ENCODE peak calls at places on chromosome 9, in nine cellular contexts. U is OCI-LY7, T is fibroblast of lung, W is heart right ventricle, H is tibial artery, B is transverse colon, P is K562, L is stomach, Y is kidney. I is an unnamed sample.

GRCh38 chr9:121857941-121858340 is 206.5 kb downstream of the DAB2IP start:
- DNase-seq in U (no peak), T (no peak), W (no peak), H (no peak), B (no peak), P (no peak), L (no peak), Y (no peak), I (no peak)

GRCh38 chr9:137705443-137705863 is 86.6 kb downstream of the EHMT1 start:
- DNase-seq in U (peak; percentile 75), T (no peak), W (no peak), H (no peak), B (peak; percentile 62), P (no peak), L (no peak), Y (peak; percentile 83), I (peak; percentile 75)

GRCh38 chr9:27785714-27786100 is 212.4 kb upstream of the C9orf72 start:
- DNase-seq in U (no peak), T (no peak), W (no peak), H (no peak), B (no peak), P (no peak), L (no peak), Y (no peak), I (no peak)

GRCh38 chr9:3475300-3476020 is 50.3 kb downstream of the RFX3 start:
- DNase-seq in U (no peak), T (no peak), W (no peak), H (no peak), B (no peak), P (no peak), L (no peak), Y (no peak), I (no peak)

GRCh38 chr9:32741706-32742105 is 41.6 kb upstream of the TMEM215 start:
- DNase-seq in U (no peak), T (no peak), W (no peak), H (no peak), B (no peak), P (no peak), L (no peak), Y (no peak), I (no peak)

GRCh38 chr9:12680757-12681156 is 12.4 kb upstream of the TYRP1 start:
- DNase-seq in U (no peak), T (no peak), W (no peak), H (no peak), B (no peak), P (no peak), L (no peak), Y (no peak), I (no peak)

GRCh38 chr9:35912791-35913400 is 3.6 kb downstream of the SPAAR start:
- DNase-seq in U (no peak), T (no peak), W (no peak), H (no peak), B (no peak), P (no peak), L (no peak), Y (peak; percentile 62), I (no peak)

GRCh38 chr9:121984726-121985402 is 108.2 kb downstream of the TTLL11 start:
- DNase-seq in U (no peak), T (peak; percentile 87), W (no peak), H (peak; percentile 45), B (no peak), P (no peak), L (no peak), Y (no peak), I (no peak)

GRCh38 chr9:37417857-37418618 is 4.5 kb upstream of the GRHPR start:
- DNase-seq in U (no peak), T (no peak), W (no peak), H (no peak), B (no peak), P (no peak), L (no peak), Y (peak; percentile 85), I (no peak)

GRCh38 chr9:37417252-37417803 is 5.2 kb upstream of the GRHPR start:
- DNase-seq in U (peak; percentile 53), T (no peak), W (no peak), H (no peak), B (no peak), P (no peak), L (no peak), Y (peak; percentile 45), I (no peak)

GRCh38 chr9:37420271-37421215 is 2.0 kb upstream of the GRHPR start:
- DNase-seq in U (no peak), T (no peak), W (no peak), H (no peak), B (no peak), P (no peak), L (no peak), Y (no peak), I (no peak)

GRCh38 chr9:37421914-37422288 is 595 bp upstream of the GRHPR start:
- DNase-seq in U (no peak), T (no peak), W (no peak), H (no peak), B (no peak), P (no peak), L (peak; percentile 32), Y (peak; percentile 76), I (no peak)

DNA sequence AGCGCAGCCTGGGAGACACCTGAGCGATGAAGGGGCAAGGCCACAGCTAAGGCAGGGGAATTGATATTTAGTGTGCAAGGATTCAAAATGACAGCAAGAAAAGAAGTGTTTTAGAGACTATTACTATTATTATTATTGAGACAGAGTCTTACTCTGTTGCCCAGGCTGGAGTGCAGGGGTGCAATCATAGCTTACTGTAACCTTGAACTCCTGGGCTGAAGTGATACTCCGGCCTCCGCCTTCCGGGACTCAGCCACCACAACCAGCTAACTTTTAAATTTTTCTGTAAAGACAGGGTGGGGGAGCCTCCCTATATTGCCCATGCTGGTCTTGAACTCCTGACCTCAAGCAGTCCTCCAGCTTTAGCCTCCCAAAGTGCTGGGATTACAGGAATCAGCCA is 3.3 kb upstream of the GRHPR start:
- DNase-seq in U (no peak), T (no peak), W (no peak), H (no peak), B (no peak), P (no peak), L (no peak), Y (no peak), I (no peak)
- H3K36me3 ChIP-seq in U (peaks cover 5% of the 10 kb centered on the region), T (no peaks in the 10 kb centered on the region), W (no peaks in the 10 kb centered on the region), H (no peaks in the 10 kb centered on the region), B (no peaks in the 10 kb centered on the region), P (peaks cover 8% of the 10 kb centered on the region), L (no peaks in the 10 kb centered on the region), Y (no peaks in the 10 kb centered on the region), I (peaks cover under 1% of the 10 kb centered on the region)

GRCh38 chr9:93916358-93916757 is 38.8 kb downstream of the BARX1 start:
- DNase-seq in U (no peak), T (no peak), W (no peak), H (no peak), B (no peak), P (no peak), L (no peak), Y (no peak), I (no peak)
- TF ChIP-seq CTCF in U (no peak), T (no peak), W (no peak), H (no peak), B (no peak), P (no peak), L (no peak), Y (no peak), I (no peak)

GRCh38 chr9:131112374-131113159 is 12.8 kb upstream of the NUP214 start:
- DNase-seq in U (no peak), T (no peak), W (no peak), H (no peak), B (no peak), P (no peak), L (no peak), Y (peak; percentile 84), I (no peak)

GRCh38 chr9:131107760-131108159 is 11.4 kb downstream of the AIF1L start:
- DNase-seq in U (no peak), T (no peak), W (peak; percentile 42), H (no peak), B (no peak), P (peak; percentile 75), L (no peak), Y (peak; percentile 72), I (no peak)

GRCh38 chr9:131111186-131111853 is 14.1 kb upstream of the NUP214 start:
- DNase-seq in U (no peak), T (no peak), W (no peak), H (no peak), B (no peak), P (peak; percentile 67), L (no peak), Y (peak; percentile 93), I (no peak)

GRCh38 chr9:131113655-131114563 is 11.5 kb upstream of the NUP214 start:
- DNase-seq in U (no peak), T (no peak), W (no peak), H (no peak), B (no peak), P (peak; percentile 72), L (no peak), Y (peak; percentile 83), I (no peak)

GRCh38 chr9:131111854-131112311 is 13.5 kb upstream of the NUP214 start:
- DNase-seq in U (no peak), T (no peak), W (no peak), H (no peak), B (no peak), P (no peak), L (no peak), Y (peak; percentile 75), I (no peak)
- H3K36me3 ChIP-seq in U (no peaks in the 10 kb centered on the region), T (no peaks in the 10 kb centered on the region), W (no peaks in the 10 kb centered on the region), H (no peaks in the 10 kb centered on the region), B (no peaks in the 10 kb centered on the region), P (no peaks in the 10 kb centered on the region), L (no peaks in the 10 kb centered on the region), Y (peaks cover 8% of the 10 kb centered on the region), I (no peaks in the 10 kb centered on the region)

GRCh38 chr9:107243757-107244156 is 39.3 kb upstream of the RAD23B start:
- DNase-seq in U (no peak), T (peak; percentile 45), W (no peak), H (no peak), B (peak; percentile 65), P (no peak), L (peak; percentile 29), Y (no peak), I (no peak)

GRCh38 chr9:107249665-107250285 is 33.3 kb upstream of the RAD23B start:
- DNase-seq in U (no peak), T (no peak), W (no peak), H (no peak), B (no peak), P (no peak), L (no peak), Y (no peak), I (no peak)

GRCh38 chr9:107248714-107249113 is 34.4 kb upstream of the RAD23B start:
- DNase-seq in U (no peak), T (no peak), W (no peak), H (no peak), B (no peak), P (no peak), L (no peak), Y (no peak), I (no peak)

GRCh38 chr9:107249131-107249533 is 33.9 kb upstream of the RAD23B start:
- DNase-seq in U (no peak), T (no peak), W (no peak), H (no peak), B (no peak), P (no peak), L (no peak), Y (no peak), I (no peak)

DNA sequence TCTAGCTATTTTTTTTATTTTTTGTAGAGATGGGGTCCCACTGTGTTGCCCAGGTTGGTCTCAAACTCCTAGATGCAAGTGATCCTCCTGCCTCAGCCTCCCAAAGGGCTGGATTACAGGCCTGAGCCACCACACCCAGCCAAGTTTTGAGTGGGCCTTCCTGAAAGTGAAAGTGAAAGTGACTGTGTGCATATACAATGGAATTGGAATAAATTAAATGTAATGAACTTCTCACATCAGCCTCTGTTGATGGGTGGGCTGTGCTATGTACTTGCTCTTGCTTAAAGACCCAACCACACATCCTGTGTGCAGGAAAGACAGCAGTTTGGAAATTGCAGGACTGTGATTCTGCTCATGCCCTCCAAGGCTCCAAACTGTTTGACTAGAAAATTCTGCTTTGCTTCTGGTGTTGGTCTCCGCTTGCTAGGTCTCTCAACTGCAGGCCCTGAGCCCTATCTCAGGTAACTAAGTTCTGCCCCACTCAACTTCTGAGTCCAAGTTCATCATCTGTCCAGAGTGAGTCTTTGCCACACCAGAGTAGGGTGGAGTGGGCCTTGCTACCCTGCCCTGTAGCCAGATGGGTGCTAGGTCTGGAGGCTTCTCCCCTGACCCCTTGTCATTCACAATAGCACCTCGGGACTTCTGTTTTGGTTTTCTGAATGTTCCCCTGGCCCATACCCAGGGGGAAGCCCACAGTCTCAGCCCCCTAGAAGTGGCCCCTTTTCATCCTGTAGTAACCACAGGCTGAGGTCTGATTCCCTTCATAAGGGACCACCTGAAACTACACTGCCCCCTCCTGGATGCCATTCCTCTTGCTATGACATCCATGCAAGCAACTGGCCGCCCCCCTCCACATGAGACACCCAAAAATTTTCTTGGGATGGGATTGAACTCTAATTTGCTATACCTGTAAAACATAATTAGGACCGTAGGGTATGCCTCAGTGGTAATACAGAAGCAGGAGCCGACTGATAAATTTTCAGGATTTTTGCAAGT is 36.5 kb upstream of the RAD23B start:
- DNase-seq in U (peak; percentile 18), T (no peak), W (no peak), H (no peak), B (no peak), P (peak; percentile 12), L (no peak), Y (no peak), I (no peak)
- TF ChIP-seq CTCF in U (peak; percentile 57), T (no peak), W (no peak), H (no peak), B (no peak), P (peak; percentile 33), L (no peak), Y (no peak), I (peak; percentile 23)

I was measured in GM06990.